ENCODE peak calls at places on chromosome 1, in four cellular contexts. One of them, this sample, is unnamed.

GRCh38 chr1:116161877-116162390 is 50.7 kb downstream of the MAB21L3 start:
- DNase-seq in left lung: no peak
- DNase-seq in AG10803: no peak
- DNase-seq in BE2C: no peak
- DNase-seq in this sample: no peak

GRCh38 chr1:186496452-186496851 is 35.5 kb upstream of the PDC start:
- DNase-seq in left lung: no peak
- DNase-seq in AG10803: no peak
- DNase-seq in BE2C: no peak
- DNase-seq in this sample: no peak

GRCh38 chr1:236425031-236425663 is 31.1 kb downstream of the EDARADD start:
- DNase-seq in left lung: no peak
- DNase-seq in AG10803: no peak
- DNase-seq in BE2C: no peak
- DNase-seq in this sample: no peak

GRCh38 chr1:42385283-42385682 is 4.7 kb downstream of the RIMKLA start:
- DNase-seq in left lung: no peak
- DNase-seq in AG10803: peak
- DNase-seq in BE2C: no peak
- DNase-seq in this sample: no peak

GRCh38 chr1:194723067-194723466 is 1536.7 kb upstream of the B3GALT2 start:
- DNase-seq in left lung: no peak
- DNase-seq in AG10803: no peak
- DNase-seq in BE2C: no peak
- DNase-seq in this sample: no peak

GRCh38 chr1:21048462-21048861 is 128.2 kb downstream of the EIF4G3 start:
- DNase-seq in left lung: no peak
- DNase-seq in AG10803: no peak
- DNase-seq in BE2C: no peak
- DNase-seq in this sample: no peak

GRCh38 chr1:155200920-155201319 is 6.8 kb downstream of the THBS3 start:
- DNase-seq in left lung: no peak
- DNase-seq in AG10803: no peak
- DNase-seq in BE2C: no peak
- DNase-seq in this sample: no peak

GRCh38 chr1:21814241-21814918 is 2.3 kb downstream of the LDLRAD2 start:
- DNase-seq in left lung: no peak
- DNase-seq in AG10803: no peak
- DNase-seq in BE2C: no peak
- DNase-seq in this sample: peak

GRCh38 chr1:200525167-200526123 is 95.1 kb downstream of the KIF14 start:
- DNase-seq in left lung: no peak
- DNase-seq in AG10803: peak
- DNase-seq in BE2C: no peak
- DNase-seq in this sample: no peak

GRCh38 chr1:54051936-54052469 is 1.0 kb downstream of the TMEM59 start:
- DNase-seq in left lung: no peak
- DNase-seq in AG10803: peak
- DNase-seq in BE2C: no peak
- DNase-seq in this sample: no peak

GRCh38 chr1:17438977-17439249 is 564 bp downstream of the RCC2 start:
- DNase-seq in left lung: peak
- DNase-seq in AG10803: no peak
- DNase-seq in BE2C: peak
- DNase-seq in this sample: peak

GRCh38 chr1:160789702-160790611 is 6.0 kb upstream of the LY9 start:
- DNase-seq in left lung: no peak
- DNase-seq in AG10803: no peak
- DNase-seq in BE2C: no peak
- DNase-seq in this sample: no peak

GRCh38 chr1:90721210-90722194 is 4.4 kb upstream of the BARHL2 start:
- DNase-seq in left lung: peak
- DNase-seq in AG10803: peak
- DNase-seq in BE2C: peak
- DNase-seq in this sample: peak

GRCh38 chr1:230503741-230504140 is 77.6 kb upstream of the PGBD5 start:
- DNase-seq in left lung: no peak
- DNase-seq in AG10803: no peak
- DNase-seq in BE2C: no peak
- DNase-seq in this sample: no peak

GRCh38 chr1:53442297-53442696 is 16.9 kb upstream of the DMRTB1 start:
- DNase-seq in left lung: no peak
- DNase-seq in AG10803: peak
- DNase-seq in BE2C: no peak
- DNase-seq in this sample: no peak

GRCh38 chr1:87058343-87058649 is 143.9 kb downstream of the HS2ST1 start:
- DNase-seq in left lung: no peak
- DNase-seq in AG10803: peak
- DNase-seq in BE2C: no peak
- DNase-seq in this sample: no peak

GRCh38 chr1:236141447-236142357 is 637 bp upstream of the GPR137B start:
- DNase-seq in left lung: no peak
- DNase-seq in AG10803: peak
- DNase-seq in BE2C: no peak
- DNase-seq in this sample: peak

DNA sequence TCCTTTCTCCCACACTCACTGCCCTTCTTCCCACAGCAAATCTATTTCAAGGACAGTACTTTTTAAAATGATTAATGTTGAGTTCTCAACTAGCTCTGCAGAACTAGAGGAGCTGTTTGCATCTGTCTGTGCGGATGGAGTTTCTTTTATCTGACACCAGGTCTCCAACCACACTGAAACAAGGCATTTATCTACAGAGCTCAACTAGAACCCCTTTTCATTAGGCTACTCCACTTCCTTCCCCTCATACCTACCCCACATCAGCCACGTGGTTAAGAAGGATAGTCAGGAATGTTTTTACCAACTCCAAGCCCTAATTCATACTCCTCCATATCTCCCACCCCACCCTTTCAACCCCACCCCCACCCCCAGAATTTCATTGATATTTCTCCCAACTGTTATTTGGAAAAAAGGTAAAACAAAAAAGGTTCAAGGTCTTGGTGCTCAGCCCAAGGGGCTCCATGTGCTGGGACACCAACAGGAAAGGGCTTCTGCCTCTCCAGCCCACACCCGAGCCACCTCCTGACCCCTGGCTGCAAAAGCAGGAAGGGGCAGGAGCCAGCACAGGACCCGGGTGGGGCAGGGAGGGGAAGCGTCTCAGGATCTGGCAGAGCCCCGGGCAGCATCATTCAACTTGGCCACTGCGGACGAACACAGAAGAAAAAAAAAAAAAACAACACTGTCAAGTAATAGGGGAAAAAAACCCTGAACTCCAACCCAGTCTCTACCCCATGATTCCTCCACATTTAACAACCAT is 7.0 kb downstream of the ENSA start:
- DNase-seq in left lung: peak
- DNase-seq in AG10803: no peak
- DNase-seq in BE2C: peak
- DNase-seq in this sample: peak
- TF ChIP-seq CTCF in left lung: no peak
- TF ChIP-seq CTCF in AG10803: no peak
- TF ChIP-seq CTCF in BE2C: no peak
- TF ChIP-seq CTCF in this sample: no peak

GRCh38 chr1:32622806-32623694 is 27.3 kb downstream of the ZBTB8OS start:
- DNase-seq in left lung: no peak
- DNase-seq in AG10803: no peak
- DNase-seq in BE2C: no peak
- DNase-seq in this sample: no peak

GRCh38 chr1:32623775-32624174 is 26.6 kb downstream of the ZBTB8OS start:
- DNase-seq in left lung: no peak
- DNase-seq in AG10803: no peak
- DNase-seq in BE2C: no peak
- DNase-seq in this sample: no peak

GRCh38 chr1:32618673-32619221 is 31.6 kb downstream of the ZBTB8OS start:
- DNase-seq in left lung: no peak
- DNase-seq in AG10803: no peak
- DNase-seq in BE2C: peak
- DNase-seq in this sample: no peak

GRCh38 chr1:32622205-32622604 is 28.1 kb downstream of the ZBTB8OS start:
- DNase-seq in left lung: no peak
- DNase-seq in AG10803: no peak
- DNase-seq in BE2C: no peak
- DNase-seq in this sample: no peak

GRCh38 chr1:32619701-32620485 is 30.5 kb downstream of the ZBTB8OS start:
- DNase-seq in left lung: no peak
- DNase-seq in AG10803: peak
- DNase-seq in BE2C: no peak
- DNase-seq in this sample: no peak
- TF ChIP-seq CTCF in left lung: no peak
- TF ChIP-seq CTCF in AG10803: peak
- TF ChIP-seq CTCF in BE2C: no peak
- TF ChIP-seq CTCF in this sample: no peak

GRCh38 chr1:201826830-201827229 is 2.1 kb upstream of the IPO9 start:
- DNase-seq in left lung: no peak
- DNase-seq in AG10803: peak
- DNase-seq in BE2C: no peak
- DNase-seq in this sample: no peak

GRCh38 chr1:201827321-201828281 is 1.4 kb upstream of the IPO9 start:
- DNase-seq in left lung: no peak
- DNase-seq in AG10803: peak
- DNase-seq in BE2C: no peak
- DNase-seq in this sample: no peak

GRCh38 chr1:201828451-201828819 is 522 bp upstream of the IPO9 start:
- DNase-seq in left lung: no peak
- DNase-seq in AG10803: peak
- DNase-seq in BE2C: no peak
- DNase-seq in this sample: no peak

GRCh38 chr1:201831371-201831770 is 2.4 kb downstream of the IPO9 start:
- DNase-seq in left lung: no peak
- DNase-seq in AG10803: no peak
- DNase-seq in BE2C: no peak
- DNase-seq in this sample: no peak

GRCh38 chr1:201828820-201829774 is at the start of gene IPO9:
- DNase-seq in left lung: peak
- DNase-seq in AG10803: peak
- DNase-seq in BE2C: peak
- DNase-seq in this sample: peak
- TF ChIP-seq CTCF in left lung: peak
- TF ChIP-seq CTCF in AG10803: peak
- TF ChIP-seq CTCF in BE2C: peak
- TF ChIP-seq CTCF in this sample: peak

GRCh38 chr1:27855085-27855484 is 17.3 kb upstream of the THEMIS2 start:
- DNase-seq in left lung: no peak
- DNase-seq in AG10803: no peak
- DNase-seq in BE2C: no peak
- DNase-seq in this sample: no peak

GRCh38 chr1:27861436-27861835 is 10.9 kb upstream of the THEMIS2 start:
- DNase-seq in left lung: no peak
- DNase-seq in AG10803: no peak
- DNase-seq in BE2C: no peak
- DNase-seq in this sample: no peak

GRCh38 chr1:27856561-27857343 is 15.6 kb upstream of the THEMIS2 start:
- DNase-seq in left lung: no peak
- DNase-seq in AG10803: no peak
- DNase-seq in BE2C: no peak
- DNase-seq in this sample: no peak

GRCh38 chr1:27858949-27859576 is 13.3 kb upstream of the THEMIS2 start:
- DNase-seq in left lung: no peak
- DNase-seq in AG10803: no peak
- DNase-seq in BE2C: no peak
- DNase-seq in this sample: no peak

GRCh38 chr1:27858072-27858948 is 14.0 kb upstream of the THEMIS2 start:
- DNase-seq in left lung: peak
- DNase-seq in AG10803: peak
- DNase-seq in BE2C: peak
- DNase-seq in this sample: peak
- TF ChIP-seq CTCF in left lung: peak
- TF ChIP-seq CTCF in AG10803: peak
- TF ChIP-seq CTCF in BE2C: peak
- TF ChIP-seq CTCF in this sample: peak

This sample was measured in glutamatergic neuron.